ENCODE peak calls at places on chromosomes 16 and 17, in nine cellular contexts. R is GM23338, W is testis, Q is kidney epithelial cell, V is psoas muscle, H is IMR-90, X is spleen, Y is heart right ventricle, N is lung. I is an unnamed sample.

GRCh38 chr16:1494129-1494640 is 1.0 kb downstream of the TELO2 start:
- DNase-seq in H (peak), V (peak), X (peak), Q (no peak), Y (peak), N (no peak), R (peak), W (peak), I (peak)

GRCh38 chr17:48307814-48308411 is 122.1 kb downstream of the SKAP1 start:
- DNase-seq in Q (peak), W (peak), Y (peak), V (peak), H (peak), N (peak), R (peak), X (peak), I (peak)

GRCh38 chr16:79150128-79150527 is 450.4 kb downstream of the MAF start:
- DNase-seq in X (no peak), V (no peak), W (no peak), H (no peak), Y (no peak), R (no peak), N (no peak), Q (no peak), I (no peak)

GRCh38 chr17:83145358-83145738 is 65.9 kb downstream of the METRNL start:
- DNase-seq in V (no peak), X (no peak), R (no peak), N (peak), W (no peak), H (no peak), Q (no peak), Y (no peak), I (no peak)

GRCh38 chr17:47720754-47721533 is 12.1 kb upstream of the TBX21 start:
- DNase-seq in V (no peak), X (peak), N (no peak), R (peak), W (no peak), H (no peak), Y (no peak), Q (no peak), I (no peak)

GRCh38 chr17:44518032-44518431 is 14.8 kb upstream of the GPATCH8 start:
- DNase-seq in V (no peak), W (no peak), X (no peak), Q (peak), H (peak), N (no peak), R (no peak), Y (no peak), I (no peak)

GRCh38 chr16:57143125-57143965 is 42.5 kb downstream of the PSME3IP1 start:
- DNase-seq in Q (no peak), N (no peak), H (no peak), X (no peak), R (no peak), V (no peak), Y (no peak), W (no peak), I (no peak)

GRCh38 chr16:27025581-27025980 is 41.1 kb upstream of the C16orf82 start:
- DNase-seq in V (no peak), W (peak), X (no peak), H (no peak), Y (no peak), R (peak), N (no peak), Q (no peak), I (no peak)

GRCh38 chr17:48594412-48595106 is 980 bp upstream of the HOXB5 start:
- DNase-seq in R (no peak), H (peak), W (no peak), X (no peak), N (no peak), V (no peak), Y (no peak), Q (no peak), I (no peak)

GRCh38 chr16:899678-900060 is 71.1 kb downstream of the LMF1 start:
- DNase-seq in X (no peak), V (peak), W (no peak), R (no peak), Y (peak), H (no peak), Q (no peak), N (no peak), I (no peak)

DNA sequence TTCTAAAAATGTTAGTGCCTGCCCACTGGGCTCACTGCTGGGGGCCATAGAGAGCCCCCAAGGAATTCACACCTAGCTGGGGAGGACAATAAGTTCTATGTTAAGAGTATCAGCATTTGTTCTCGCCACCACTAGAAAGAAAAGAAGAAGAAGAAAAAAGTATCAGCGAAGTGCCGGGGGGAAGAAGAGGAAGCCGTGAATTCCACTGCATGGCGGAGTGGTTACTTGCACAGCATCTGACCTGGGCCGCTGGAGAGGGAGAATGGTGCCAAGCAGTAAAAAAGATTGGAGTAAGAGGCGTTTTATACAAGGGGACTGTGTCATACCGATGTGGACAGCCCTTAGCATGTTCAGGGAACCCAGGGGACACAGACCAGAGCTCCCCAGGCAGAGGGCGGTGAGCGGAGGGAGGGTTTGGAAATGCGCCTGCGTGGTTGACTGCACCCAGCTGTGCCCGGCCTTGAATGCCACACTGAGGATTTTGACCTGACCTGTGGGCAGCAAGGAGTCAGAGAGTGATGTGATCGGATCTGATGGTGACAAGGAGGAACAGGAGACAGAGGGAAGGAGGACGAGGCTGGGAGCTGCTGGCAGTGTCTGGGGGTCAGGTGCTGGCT is 52.9 kb downstream of the PLXDC1 start:
- DNase-seq in V (no peak), R (no peak), H (no peak), Y (no peak), Q (no peak), W (no peak), N (no peak), X (no peak), I (no peak)
- H3K4me3 ChIP-seq in V (no peak), R (no peak), H (no peak), Y (no peak), Q (no peak), W (no peak), N (no peak), X (no peak), I (no peak)

GRCh38 chr16:4314532-4315184 is 1.2 kb upstream of the GLIS2 start:
- DNase-seq in X (no peak), R (peak), W (no peak), Y (no peak), H (peak), N (no peak), V (no peak), Q (no peak), I (peak)
- TF ChIP-seq CTCF in X (no peak), R (no peak), W (no peak), Y (no peak), H (no peak), N (no peak), V (no peak), Q (no peak), I (no peak)

GRCh38 chr17:76537578-76538280 is at the start of gene CYGB:
- DNase-seq in H (no peak), W (no peak), R (peak), X (peak), Q (no peak), V (peak), N (no peak), Y (peak), I (peak)
- H3K4me3 ChIP-seq in H (peak), W (peak), R (peak), X (peak), Q (peak), V (peak), N (peak), Y (peak), I (peak)

DNA sequence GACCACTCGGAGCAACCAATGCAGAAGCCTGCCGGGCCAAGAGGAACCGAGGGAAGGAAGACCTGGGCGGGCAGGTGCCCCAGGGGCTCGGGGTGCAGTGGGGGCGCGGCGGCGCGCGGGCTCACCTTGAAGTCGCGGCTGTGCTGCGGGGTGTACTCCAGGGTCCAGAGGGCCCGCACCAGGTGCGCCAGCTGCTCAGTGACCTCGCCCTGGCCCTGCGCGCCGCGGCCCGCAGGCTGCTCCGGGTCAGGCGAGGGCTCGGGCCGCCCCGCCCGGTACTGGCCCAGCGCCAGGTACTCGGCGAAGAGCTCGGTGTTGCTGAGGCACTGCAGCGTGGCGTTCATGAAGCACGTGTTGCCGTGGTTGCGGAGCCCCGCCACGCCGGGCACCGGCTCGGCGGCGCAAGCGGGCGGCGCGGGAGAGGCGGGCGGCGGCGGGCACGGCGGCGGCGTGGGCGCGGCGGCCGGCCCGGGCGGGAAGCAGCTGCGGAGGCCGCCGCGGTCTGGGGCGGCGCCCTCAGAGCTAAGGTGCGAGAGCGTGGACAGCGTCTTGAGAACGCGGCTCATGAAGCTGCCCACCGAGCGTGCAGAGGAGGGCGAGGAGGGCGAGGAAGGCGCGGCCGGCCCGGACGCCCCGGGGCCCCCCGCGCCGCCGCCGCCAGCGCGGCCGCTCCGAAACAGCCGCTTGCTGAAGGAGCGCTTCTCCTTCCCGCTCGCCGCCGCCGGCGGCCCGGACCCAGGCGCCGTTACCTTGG is 562 bp downstream of the USP31 start:
- DNase-seq in Q (no peak), W (peak), X (peak), Y (peak), R (peak), N (peak), V (peak), H (peak), I (peak)
- TF ChIP-seq CTCF in Q (no peak), W (no peak), X (no peak), Y (no peak), R (no peak), N (no peak), V (no peak), H (no peak), I (no peak)

I was measured in fibroblast of pulmonary artery.